ENCODE peak calls at places on chromosomes 16 and 17, in eight cellular contexts. V, D, H, E, R, X, K and P are unnamed samples.

GRCh38 chr17:8991514-8992285 is 26.2 kb upstream of the PIK3R5 start:
- DNase-seq in V (no peak), D (no peak), H (peak; percentile 63), E (peak; percentile 53), R (peak; percentile 42), X (peak; percentile 52), K (peak; percentile 62), P (no peak)

GRCh38 chr16:84471966-84472365 is 32.5 kb downstream of the MEAK7 start:
- DNase-seq in V (no peak), D (no peak), H (no peak), E (no peak), R (no peak), X (no peak), K (no peak), P (no peak)

GRCh38 chr17:81868674-81869220 is 2.4 kb downstream of the ARHGDIA start:
- DNase-seq in V (no peak), D (peak; percentile 75), H (peak; percentile 87), E (no peak), R (no peak), X (peak; percentile 59), K (peak; percentile 15), P (no peak)

GRCh38 chr16:81657731-81658130 is 121.4 kb upstream of the PLCG2 start:
- DNase-seq in V (no peak), D (no peak), H (no peak), E (no peak), R (no peak), X (no peak), K (no peak), P (no peak)

GRCh38 chr16:47826070-47826469 is 329.7 kb downstream of the ABCC12 start:
- DNase-seq in V (no peak), D (no peak), H (no peak), E (no peak), R (no peak), X (no peak), K (no peak), P (no peak)

GRCh38 chr16:83742520-83742919 is 65.3 kb upstream of the HSBP1 start:
- DNase-seq in V (no peak), D (no peak), H (no peak), E (no peak), R (no peak), X (no peak), K (no peak), P (no peak)

GRCh38 chr17:77637807-77638182 is 320.7 kb upstream of the TNRC6C start:
- DNase-seq in V (no peak), D (no peak), H (no peak), E (no peak), R (no peak), X (no peak), K (no peak), P (no peak)

GRCh38 chr17:50139185-50139783 is 9.3 kb upstream of the SAMD14 start:
- DNase-seq in V (no peak), D (no peak), H (no peak), E (no peak), R (no peak), X (no peak), K (no peak), P (no peak)

GRCh38 chr17:65696739-65697394 is 135.4 kb upstream of the AXIN2 start:
- DNase-seq in V (no peak), D (no peak), H (peak; percentile 33), E (no peak), R (no peak), X (no peak), K (no peak), P (no peak)

GRCh38 chr17:17435323-17435722 is 41.5 kb upstream of the MED9 start:
- DNase-seq in V (no peak), D (peak; percentile 91), H (peak; percentile 77), E (no peak), R (no peak), X (no peak), K (no peak), P (no peak)

GRCh38 chr17:1315891-1316403 is 36.5 kb downstream of the TRARG1 start:
- DNase-seq in V (no peak), D (no peak), H (no peak), E (no peak), R (no peak), X (no peak), K (no peak), P (no peak)